ENCODE peak calls at places on chromosomes 6 and 20, in eight cellular contexts. G is lower leg skin, V is NCI-H1930, X is small intestine, O is NCI-H2081 treated with DMSO at 0.1 percent for 48 hours, I is sigmoid colon, Y is cardiac muscle cell, R is GM12865. T is an unnamed sample.

GRCh38 chr6:2061880-2062279 is 183.5 kb downstream of the GMDS start:
- DNase-seq in R (no peak), G (no peak), Y (no peak), X (peak), V (no peak), I (no peak), O (no peak), T (no peak)

GRCh38 chr6:166411721-166412151 is 29.0 kb upstream of the MPC1 start:
- DNase-seq in Y (no peak), X (peak), V (no peak), R (peak), I (no peak), O (no peak), G (no peak), T (no peak)

GRCh38 chr20:58389968-58390658 is 1.1 kb downstream of the VAPB start:
- DNase-seq in V (no peak), G (no peak), I (no peak), X (no peak), O (no peak), Y (no peak), R (no peak), T (no peak)

GRCh38 chr6:163667372-163668060 is 253.0 kb downstream of the QKI start:
- DNase-seq in X (peak), O (no peak), R (peak), Y (no peak), I (peak), V (no peak), G (peak), T (peak)

GRCh38 chr20:62887147-62887859 is 25.7 kb upstream of the TCFL5 start:
- DNase-seq in V (no peak), O (no peak), X (peak), I (peak), G (peak), Y (peak), R (no peak), T (peak)

GRCh38 chr20:36644713-36645109 is 1.3 kb downstream of the SLA2 start:
- DNase-seq in G (no peak), V (no peak), Y (no peak), I (no peak), O (no peak), R (no peak), X (no peak), T (no peak)

GRCh38 chr6:162099685-162100084 is 627.9 kb downstream of the PRKN start:
- DNase-seq in R (no peak), V (no peak), G (peak), I (no peak), Y (no peak), X (no peak), O (no peak), T (no peak)

GRCh38 chr6:116840091-116840490 is 11.2 kb upstream of the GPRC6A start:
- DNase-seq in V (no peak), I (no peak), Y (no peak), O (no peak), X (no peak), R (no peak), G (no peak), T (no peak)

GRCh38 chr6:130020106-130020851 is 1.9 kb downstream of the L3MBTL3 start:
- DNase-seq in R (peak), X (peak), Y (peak), G (no peak), O (no peak), V (no peak), I (peak), T (peak)

GRCh38 chr6:158910484-158911075 is 89.4 kb downstream of the RSPH3 start:
- DNase-seq in G (no peak), V (no peak), I (no peak), O (no peak), Y (no peak), R (peak), X (peak), T (peak)

GRCh38 chr20:57501461-57502330 is 23.2 kb downstream of the CTCFL start:
- DNase-seq in G (no peak), O (no peak), X (no peak), R (peak), Y (no peak), I (no peak), V (no peak), T (no peak)

GRCh38 chr6:108953681-108954080 is 105.5 kb downstream of the ARMC2 start:
- DNase-seq in X (no peak), I (no peak), G (no peak), R (no peak), Y (no peak), O (no peak), V (no peak), T (no peak)

GRCh38 chr6:95185874-95186273 is 391.5 kb upstream of the MANEA start:
- DNase-seq in O (no peak), Y (no peak), I (no peak), X (no peak), R (no peak), G (no peak), V (no peak), T (no peak)

GRCh38 chr20:24948939-24949679 is at the start of gene CST7:
- DNase-seq in X (peak), V (no peak), I (peak), R (peak), O (no peak), G (peak), Y (no peak), T (no peak)

GRCh38 chr6:6788394-6789020 is 200.0 kb downstream of the LY86 start:
- DNase-seq in G (no peak), V (no peak), I (no peak), Y (no peak), R (peak), X (peak), O (no peak), T (no peak)

GRCh38 chr6:151387581-151387980 is 3.8 kb downstream of the ZBTB2 start:
- DNase-seq in Y (no peak), V (no peak), X (no peak), R (no peak), O (no peak), I (no peak), G (no peak), T (no peak)

GRCh38 chr6:11356404-11357155 is 124.1 kb upstream of the NEDD9 start:
- DNase-seq in R (no peak), I (no peak), V (no peak), G (no peak), X (peak), O (no peak), Y (no peak), T (no peak)

GRCh38 chr6:31305674-31306219 is 33.9 kb upstream of the HLA-C start:
- DNase-seq in G (no peak), I (no peak), R (no peak), O (no peak), V (no peak), X (no peak), Y (no peak), T (no peak)

GRCh38 chr20:1674361-1674760 is 16.8 kb upstream of the SIRPG start:
- DNase-seq in V (no peak), R (no peak), Y (no peak), G (no peak), I (no peak), O (no peak), X (peak), T (no peak)

GRCh38 chr6:52653151-52653550 is 17.8 kb upstream of the TMEM14A start:
- DNase-seq in R (no peak), Y (no peak), O (no peak), V (no peak), X (no peak), I (no peak), G (no peak), T (no peak)

GRCh38 chr6:37232430-37233017 is 25.0 kb upstream of the TBC1D22B start:
- DNase-seq in X (no peak), V (no peak), G (no peak), R (no peak), I (no peak), O (no peak), Y (no peak), T (no peak)

GRCh38 chr20:53270792-53271375 is 298.7 kb downstream of the TSHZ2 start:
- DNase-seq in R (no peak), V (no peak), I (no peak), G (no peak), X (no peak), Y (no peak), O (no peak), T (no peak)

GRCh38 chr6:35213824-35214756 is at the start of gene SCUBE3:
- DNase-seq in O (no peak), G (no peak), Y (peak), I (no peak), R (peak), V (no peak), X (peak), T (peak)

GRCh38 chr20:47397652-47398301 is 41.3 kb upstream of the ZMYND8 start:
- DNase-seq in G (no peak), X (no peak), R (no peak), Y (no peak), V (no peak), I (no peak), O (no peak), T (no peak)

GRCh38 chr6:10030942-10031537 is 383.8 kb downstream of the TFAP2A start:
- DNase-seq in X (no peak), G (no peak), O (no peak), R (peak), I (no peak), V (no peak), Y (peak), T (no peak)

GRCh38 chr6:147170269-147170668 is 33.9 kb upstream of the STXBP5 start:
- DNase-seq in V (no peak), X (no peak), I (no peak), O (no peak), G (no peak), Y (no peak), R (no peak), T (no peak)

GRCh38 chr6:30707281-30707850 is 9.7 kb downstream of the MDC1 start:
- DNase-seq in G (no peak), X (peak), V (no peak), Y (no peak), R (no peak), I (no peak), O (peak), T (no peak)

GRCh38 chr6:131125431-131125830 is 9.8 kb upstream of the AKAP7 start:
- DNase-seq in R (no peak), V (no peak), X (no peak), I (no peak), Y (no peak), O (no peak), G (no peak), T (no peak)

GRCh38 chr6:160088069-160088773 is 33.4 kb upstream of the SLC22A1 start:
- DNase-seq in R (no peak), Y (peak), G (peak), X (peak), O (no peak), I (peak), V (no peak), T (peak)

GRCh38 chr6:155004576-155005345 is 9.6 kb downstream of the TIAM2 start:
- DNase-seq in V (no peak), O (no peak), G (no peak), Y (no peak), R (no peak), I (no peak), X (no peak), T (no peak)

GRCh38 chr20:10986586-10986985 is 312.8 kb upstream of the JAG1 start:
- DNase-seq in X (no peak), Y (no peak), R (no peak), V (no peak), I (no peak), O (no peak), G (no peak), T (no peak)

GRCh38 chr6:137493218-137494038 is 766 bp downstream of the OLIG3 start:
- DNase-seq in O (no peak), G (no peak), Y (no peak), R (no peak), V (no peak), I (no peak), X (peak), T (peak)

GRCh38 chr20:49989234-49990065 is 6.7 kb downstream of the SNAI1 start:
- DNase-seq in I (peak), X (no peak), G (peak), V (no peak), O (no peak), Y (no peak), R (no peak), T (peak)

GRCh38 chr6:133128191-133128590 is 113.0 kb upstream of the EYA4 start:
- DNase-seq in R (peak), G (no peak), I (no peak), O (no peak), V (no peak), X (no peak), Y (peak), T (no peak)

GRCh38 chr6:128456510-128457244 is 63.7 kb downstream of the PTPRK start:
- DNase-seq in O (no peak), Y (no peak), G (no peak), I (no peak), V (peak), R (no peak), X (no peak), T (no peak)

GRCh38 chr6:129098061-129098553 is 215.2 kb downstream of the LAMA2 start:
- DNase-seq in O (no peak), V (no peak), R (no peak), G (no peak), Y (no peak), I (no peak), X (no peak), T (no peak)

GRCh38 chr6:165884813-165885765 is 222.0 kb upstream of the PDE10A start:
- DNase-seq in V (peak), I (peak), X (peak), G (peak), O (no peak), Y (peak), R (peak), T (peak)

GRCh38 chr20:6848041-6848440 is 80.6 kb downstream of the BMP2 start:
- DNase-seq in R (no peak), X (no peak), O (no peak), I (no peak), V (no peak), Y (no peak), G (no peak), T (no peak)